ENCODE peak calls at places on chromosomes 11 and 22, in four cellular contexts. One of them, this sample, is unnamed. For H3K79me2, the result is how much of the 10 kb centered on the place peaks cover.

GRCh38 chr22:48276933-48277867 is 1514.8 kb downstream of the TBC1D22A start:
- DNase-seq in DND-41: no peak
- DNase-seq in mesendoderm: no peak
- DNase-seq in hepatocyte: peak
- DNase-seq in this sample: no peak

GRCh38 chr11:95917188-95918036 is 6.5 kb downstream of the MTMR2 start:
- DNase-seq in DND-41: no peak
- DNase-seq in mesendoderm: peak
- DNase-seq in hepatocyte: peak
- DNase-seq in this sample: peak

GRCh38 chr11:69775163-69775755 is at the start of gene FGF4:
- DNase-seq in DND-41: no peak
- DNase-seq in mesendoderm: peak
- DNase-seq in hepatocyte: no peak
- DNase-seq in this sample: no peak

GRCh38 chr11:105265859-105266258 is 126.3 kb upstream of the CARD18 start:
- DNase-seq in DND-41: no peak
- DNase-seq in mesendoderm: no peak
- DNase-seq in hepatocyte: no peak
- DNase-seq in this sample: peak

GRCh38 chr11:73306069-73306468 is 2.0 kb upstream of the ARHGEF17 start:
- DNase-seq in DND-41: no peak
- DNase-seq in mesendoderm: peak
- DNase-seq in hepatocyte: no peak
- DNase-seq in this sample: no peak

GRCh38 chr11:121086866-121087265 is 14.2 kb upstream of the TECTA start:
- DNase-seq in DND-41: no peak
- DNase-seq in mesendoderm: no peak
- DNase-seq in hepatocyte: no peak
- DNase-seq in this sample: no peak

GRCh38 chr11:73200256-73200655 is 17.8 kb upstream of the P2RY2 start:
- DNase-seq in DND-41: no peak
- DNase-seq in mesendoderm: peak
- DNase-seq in hepatocyte: no peak
- DNase-seq in this sample: no peak

GRCh38 chr11:114256898-114257286 is 39.3 kb upstream of the NNMT start:
- DNase-seq in DND-41: no peak
- DNase-seq in mesendoderm: no peak
- DNase-seq in hepatocyte: no peak
- DNase-seq in this sample: no peak

GRCh38 chr11:70567680-70568503 is 169.6 kb downstream of the CTTN start:
- DNase-seq in DND-41: no peak
- DNase-seq in mesendoderm: peak
- DNase-seq in hepatocyte: peak
- DNase-seq in this sample: peak

GRCh38 chr11:69380921-69381581 is 87.1 kb downstream of the MYEOV start:
- DNase-seq in DND-41: no peak
- DNase-seq in mesendoderm: no peak
- DNase-seq in hepatocyte: no peak
- DNase-seq in this sample: no peak

GRCh38 chr11:111105566-111105965 is 140.0 kb upstream of the POU2AF2 start:
- DNase-seq in DND-41: no peak
- DNase-seq in mesendoderm: peak
- DNase-seq in hepatocyte: peak
- DNase-seq in this sample: no peak

GRCh38 chr22:25930710-25931353 is 188.8 kb downstream of the MYO18B start:
- DNase-seq in DND-41: no peak
- DNase-seq in mesendoderm: no peak
- DNase-seq in hepatocyte: no peak
- DNase-seq in this sample: no peak

GRCh38 chr11:128846985-128847384 is 20.1 kb downstream of the KCNJ1 start:
- DNase-seq in DND-41: no peak
- DNase-seq in mesendoderm: no peak
- DNase-seq in hepatocyte: no peak
- DNase-seq in this sample: no peak

GRCh38 chr22:49534386-49534785 is 293.3 kb downstream of the BRD1 start:
- DNase-seq in DND-41: no peak
- DNase-seq in mesendoderm: no peak
- DNase-seq in hepatocyte: no peak
- DNase-seq in this sample: no peak

GRCh38 chr11:62881579-62882427 is 1.1 kb downstream of the SLC3A2 start:
- DNase-seq in DND-41: peak
- DNase-seq in mesendoderm: peak
- DNase-seq in hepatocyte: peak
- DNase-seq in this sample: peak

GRCh38 chr11:65187146-65187675 is 5.5 kb downstream of the CAPN1 start:
- DNase-seq in DND-41: no peak
- DNase-seq in mesendoderm: no peak
- DNase-seq in hepatocyte: no peak
- DNase-seq in this sample: no peak

GRCh38 chr11:1344056-1344635 is 34.7 kb upstream of the TOLLIP start:
- DNase-seq in DND-41: no peak
- DNase-seq in mesendoderm: no peak
- DNase-seq in hepatocyte: no peak
- DNase-seq in this sample: no peak

GRCh38 chr11:72370201-72370600 is 64.1 kb downstream of the CLPB start:
- DNase-seq in DND-41: no peak
- DNase-seq in mesendoderm: no peak
- DNase-seq in hepatocyte: no peak
- DNase-seq in this sample: no peak

GRCh38 chr11:112238041-112238440 is 11.8 kb downstream of the PTS start:
- DNase-seq in DND-41: no peak
- DNase-seq in mesendoderm: no peak
- DNase-seq in hepatocyte: no peak
- DNase-seq in this sample: peak

GRCh38 chr11:79189055-79189454 is 251.8 kb downstream of the TENM4 start:
- DNase-seq in DND-41: no peak
- DNase-seq in mesendoderm: no peak
- DNase-seq in hepatocyte: no peak
- DNase-seq in this sample: no peak

GRCh38 chr11:93541884-93542752 is 1.1 kb downstream of the SMCO4 start:
- DNase-seq in DND-41: peak
- DNase-seq in mesendoderm: peak
- DNase-seq in hepatocyte: peak
- DNase-seq in this sample: peak

GRCh38 chr11:643366-643765 is 6.3 kb downstream of the DRD4 start:
- DNase-seq in DND-41: no peak
- DNase-seq in mesendoderm: no peak
- DNase-seq in hepatocyte: no peak
- DNase-seq in this sample: no peak

GRCh38 chr11:92376146-92376599 is 151.6 kb downstream of the FAT3 start:
- DNase-seq in DND-41: no peak
- DNase-seq in mesendoderm: peak
- DNase-seq in hepatocyte: peak
- DNase-seq in this sample: peak

GRCh38 chr11:66639066-66639813 is 737 bp downstream of the RBM4 start:
- DNase-seq in DND-41: peak
- DNase-seq in mesendoderm: peak
- DNase-seq in hepatocyte: peak
- DNase-seq in this sample: peak

GRCh38 chr22:26432619-26433311 is 3.7 kb downstream of the ASPHD2 start:
- DNase-seq in DND-41: no peak
- DNase-seq in mesendoderm: no peak
- DNase-seq in hepatocyte: no peak
- DNase-seq in this sample: no peak

GRCh38 chr11:119496453-119496852 is 73.5 kb upstream of the THY1 start:
- DNase-seq in DND-41: no peak
- DNase-seq in mesendoderm: no peak
- DNase-seq in hepatocyte: no peak
- DNase-seq in this sample: no peak

GRCh38 chr11:130999992-131000770 is 83.9 kb upstream of the SNX19 start:
- DNase-seq in DND-41: no peak
- DNase-seq in mesendoderm: peak
- DNase-seq in hepatocyte: peak
- DNase-seq in this sample: peak

GRCh38 chr22:26584010-26584409 is 5.9 kb downstream of the TPST2 start:
- DNase-seq in DND-41: no peak
- DNase-seq in mesendoderm: no peak
- DNase-seq in hepatocyte: no peak
- DNase-seq in this sample: no peak

GRCh38 chr11:75558939-75559843 is 2.9 kb upstream of the SERPINH1 start:
- DNase-seq in DND-41: no peak
- DNase-seq in mesendoderm: peak
- DNase-seq in hepatocyte: peak
- DNase-seq in this sample: peak

GRCh38 chr11:62324738-62325556 is 12.3 kb upstream of the ASRGL1 start:
- DNase-seq in DND-41: peak
- DNase-seq in mesendoderm: peak
- DNase-seq in hepatocyte: peak
- DNase-seq in this sample: no peak

GRCh38 chr11:128862913-128863660 is 4.0 kb downstream of the KCNJ1 start:
- DNase-seq in DND-41: no peak
- DNase-seq in mesendoderm: no peak
- DNase-seq in hepatocyte: no peak
- DNase-seq in this sample: peak

GRCh38 chr11:67564230-67564629 is 19.4 kb upstream of the GSTP1 start:
- DNase-seq in DND-41: no peak
- DNase-seq in mesendoderm: no peak
- DNase-seq in hepatocyte: no peak
- DNase-seq in this sample: peak

GRCh38 chr11:39385911-39386310 is 2073.5 kb downstream of the LRRC4C start:
- DNase-seq in DND-41: no peak
- DNase-seq in mesendoderm: no peak
- DNase-seq in hepatocyte: no peak
- DNase-seq in this sample: no peak

GRCh38 chr22:38843201-38843715 is 570 bp downstream of the NPTXR start:
- DNase-seq in DND-41: peak
- DNase-seq in mesendoderm: peak
- DNase-seq in hepatocyte: peak
- DNase-seq in this sample: peak

GRCh38 chr11:45927332-45927683 is 4.9 kb downstream of the LARGE2 start:
- DNase-seq in DND-41: no peak
- DNase-seq in mesendoderm: no peak
- DNase-seq in hepatocyte: no peak
- DNase-seq in this sample: no peak

GRCh38 chr22:35904752-35905151 is 123.9 kb downstream of the RBFOX2 start:
- DNase-seq in DND-41: no peak
- DNase-seq in mesendoderm: no peak
- DNase-seq in hepatocyte: no peak
- DNase-seq in this sample: no peak

GRCh38 chr22:35900483-35901168 is 128.0 kb downstream of the RBFOX2 start:
- DNase-seq in DND-41: no peak
- DNase-seq in mesendoderm: peak
- DNase-seq in hepatocyte: no peak
- DNase-seq in this sample: peak

GRCh38 chr22:35905894-35906293 is 122.7 kb downstream of the RBFOX2 start:
- DNase-seq in DND-41: no peak
- DNase-seq in mesendoderm: no peak
- DNase-seq in hepatocyte: no peak
- DNase-seq in this sample: peak

GRCh38 chr22:35903571-35904331 is 124.9 kb downstream of the RBFOX2 start:
- DNase-seq in DND-41: no peak
- DNase-seq in mesendoderm: peak
- DNase-seq in hepatocyte: no peak
- DNase-seq in this sample: no peak

GRCh38 chr22:35904332-35904692 is 124.3 kb downstream of the RBFOX2 start:
- DNase-seq in DND-41: no peak
- DNase-seq in mesendoderm: no peak
- DNase-seq in hepatocyte: no peak
- DNase-seq in this sample: no peak
- H3K79me2 ChIP-seq in DND-41: under half
- H3K79me2 ChIP-seq in mesendoderm: under half
- H3K79me2 ChIP-seq in hepatocyte: half or more
- H3K79me2 ChIP-seq in this sample: half or more

DNA sequence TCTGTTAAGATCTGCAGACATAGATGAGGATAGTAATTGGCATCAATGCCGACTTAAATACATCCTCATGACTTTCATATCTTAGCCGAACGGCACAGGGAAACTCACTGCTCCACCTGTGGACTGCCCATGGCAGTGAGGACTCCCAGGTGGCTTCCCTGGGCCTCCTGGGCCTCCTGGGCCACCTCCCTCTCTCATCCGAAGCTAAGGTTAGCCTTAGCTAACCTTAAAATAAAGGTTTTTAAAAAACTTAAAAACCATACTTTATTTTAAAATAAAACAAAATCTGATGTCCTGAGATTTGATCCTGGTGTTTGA is 38.1 kb upstream of the TSKU start:
- DNase-seq in DND-41: no peak
- DNase-seq in mesendoderm: no peak
- DNase-seq in hepatocyte: no peak
- DNase-seq in this sample: no peak
- H3K79me2 ChIP-seq in DND-41: under half
- H3K79me2 ChIP-seq in mesendoderm: under half
- H3K79me2 ChIP-seq in hepatocyte: under half
- H3K79me2 ChIP-seq in this sample: under half

DNA sequence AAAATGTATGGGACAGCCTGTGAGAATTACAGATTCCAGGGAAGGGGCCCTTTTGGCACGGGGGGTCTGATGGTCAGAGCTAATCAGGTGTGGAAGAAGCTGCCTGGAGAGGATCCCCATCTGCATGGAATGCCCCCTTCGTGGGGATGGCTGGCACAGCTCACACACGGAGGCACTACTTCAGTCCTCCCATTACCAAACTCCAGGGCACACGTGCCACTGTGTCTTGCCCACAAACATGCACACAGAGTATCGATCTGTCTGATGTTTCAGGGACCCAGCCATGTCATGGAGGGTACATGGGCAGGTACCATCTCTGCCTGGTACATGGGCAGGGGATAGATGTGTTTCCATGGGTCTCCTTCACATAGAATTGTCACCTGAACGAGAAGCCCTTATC is 14.7 kb downstream of the KCNQ1OT1 start:
- DNase-seq in DND-41: no peak
- DNase-seq in mesendoderm: no peak
- DNase-seq in hepatocyte: no peak
- DNase-seq in this sample: no peak
- H3K79me2 ChIP-seq in DND-41: under half
- H3K79me2 ChIP-seq in mesendoderm: under half
- H3K79me2 ChIP-seq in hepatocyte: half or more
- H3K79me2 ChIP-seq in this sample: half or more

GRCh38 chr11:33553486-33553885 is 147.1 kb downstream of the C11orf91 start:
- DNase-seq in DND-41: no peak
- DNase-seq in mesendoderm: peak
- DNase-seq in hepatocyte: no peak
- DNase-seq in this sample: peak
- H3K79me2 ChIP-seq in DND-41: under half
- H3K79me2 ChIP-seq in mesendoderm: under half
- H3K79me2 ChIP-seq in hepatocyte: under half
- H3K79me2 ChIP-seq in this sample: under half